ENCODE peak calls at places on chromosomes 3 and 15, in four cellular contexts. S is thoracic aorta, T is astrocyte of the cerebellum, J is BJ. X is an unnamed sample.

GRCh38 chr3:172461530-172462138 is 13.4 kb upstream of the GHSR start:
- DNase-seq in S (no peak), T (no peak), J (no peak), X (peak; percentile 53)

GRCh38 chr15:33243869-33244268 is 49.4 kb upstream of the FMN1 start:
- DNase-seq in S (no peak), T (no peak), J (no peak), X (peak; percentile 58)

GRCh38 chr3:188204516-188204915 is 50.6 kb downstream of the LPP start:
- DNase-seq in S (no peak), T (no peak), J (no peak), X (no peak)

GRCh38 chr3:162984752-162985151 is 1488.1 kb downstream of the OTOL1 start:
- DNase-seq in S (no peak), T (no peak), J (no peak), X (no peak)

GRCh38 chr15:82803793-82804574 is 1.9 kb downstream of the FSD2 start:
- DNase-seq in S (no peak), T (no peak), J (no peak), X (no peak)

GRCh38 chr3:73029321-73029796 is 32.1 kb upstream of the EBLN2 start:
- DNase-seq in S (no peak), T (peak; percentile 65), J (peak; percentile 63), X (peak; percentile 5)

GRCh38 chr15:63880744-63881143 is 47.0 kb upstream of the HERC1 start:
- DNase-seq in S (no peak), T (no peak), J (no peak), X (no peak)

GRCh38 chr3:77885381-77885780 is 845.5 kb downstream of the ROBO2 start:
- DNase-seq in S (no peak), T (no peak), J (no peak), X (no peak)

GRCh38 chr15:94263341-94264273 is 32.2 kb downstream of the MCTP2 start:
- DNase-seq in S (no peak), T (no peak), J (peak; percentile 59), X (no peak)

GRCh38 chr15:67201136-67201535 is 53.3 kb downstream of the AAGAB start:
- DNase-seq in S (no peak), T (no peak), J (no peak), X (peak; percentile 49)

GRCh38 chr3:127152676-127153505 is 40.0 kb upstream of the PRR23E start:
- DNase-seq in S (no peak), T (no peak), J (no peak), X (no peak)

DNA sequence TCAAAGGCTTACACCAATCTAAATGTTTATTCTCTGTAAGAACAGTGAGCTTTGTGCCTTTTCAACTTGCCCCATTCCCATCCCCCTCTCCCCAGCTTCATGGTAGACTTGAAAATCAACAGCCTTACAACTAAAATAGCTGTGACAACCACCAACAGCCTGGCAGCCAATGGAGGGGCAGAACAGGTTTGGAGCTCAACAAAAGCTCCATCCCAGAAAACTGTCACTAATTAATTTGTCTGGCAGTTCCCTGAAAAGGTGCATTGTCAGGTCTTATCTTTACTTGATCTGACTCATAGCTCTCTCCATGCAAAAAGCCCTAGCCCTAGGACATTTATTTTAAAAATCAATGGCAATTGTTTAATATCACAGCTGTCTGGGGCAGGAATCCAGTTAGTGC is 22.6 kb downstream of the MTHFS start:
- DNase-seq in S (no peak), T (no peak), J (no peak), X (peak; percentile 20)
- H3K4me3 ChIP-seq in S (no peak overlapping the region), T (no peak overlapping the region), J (no peak overlapping the region), X (no peak overlapping the region)

DNA sequence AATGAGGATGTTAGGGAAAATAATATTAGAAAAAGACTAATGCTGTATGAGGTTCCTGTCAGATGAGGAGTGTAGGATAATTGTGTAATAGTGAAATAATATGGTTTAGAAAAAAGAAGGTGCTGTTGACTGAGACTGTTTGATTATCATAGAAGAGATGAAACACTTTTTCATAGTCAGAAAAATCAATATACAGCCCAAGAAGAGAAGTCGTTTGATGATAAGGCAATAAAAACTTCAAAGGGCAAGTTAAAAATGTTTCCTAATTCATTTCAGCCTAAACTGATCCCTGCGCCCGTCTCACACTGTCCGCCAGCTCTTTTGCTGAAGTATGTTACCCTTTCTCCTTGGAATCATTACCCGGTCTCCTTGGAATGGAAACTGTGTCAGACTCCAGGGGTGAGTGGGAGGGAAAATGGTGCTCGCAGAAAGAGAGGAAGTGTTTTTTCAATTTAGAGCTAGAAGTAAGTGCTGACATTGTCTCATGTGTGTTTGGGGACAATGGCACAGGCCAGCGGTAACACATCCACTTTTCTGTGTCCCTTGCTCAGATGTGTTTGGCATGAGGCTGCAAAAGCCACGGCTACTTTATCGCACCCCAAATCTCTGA is 23.6 kb downstream of the DUT start:
- DNase-seq in S (no peak), T (no peak), J (no peak), X (no peak)
- H3K4me3 ChIP-seq in S (peak overlapping the region; percentile 36), T (no peak overlapping the region), J (no peak overlapping the region), X (no peak overlapping the region)

GRCh38 chr15:65960586-65960985 is 91.3 kb downstream of the RAB11A start:
- DNase-seq in S (no peak), T (no peak), J (no peak), X (no peak)

GRCh38 chr15:65957451-65957850 is 88.2 kb downstream of the RAB11A start:
- DNase-seq in S (no peak), T (no peak), J (no peak), X (peak; percentile 51)

GRCh38 chr15:65962187-65962586 is 92.9 kb downstream of the RAB11A start:
- DNase-seq in S (no peak), T (no peak), J (no peak), X (no peak)

GRCh38 chr15:65956307-65956706 is 87.0 kb downstream of the RAB11A start:
- DNase-seq in S (no peak), T (no peak), J (no peak), X (no peak)

GRCh38 chr15:65958835-65959234 is 89.5 kb downstream of the RAB11A start:
- DNase-seq in S (no peak), T (no peak), J (no peak), X (no peak)
- H3K4me3 ChIP-seq in S (no peak overlapping the region), T (no peak overlapping the region), J (no peak overlapping the region), X (no peak overlapping the region)

GRCh38 chr15:23647001-23647295 is 719 bp downstream of the MAGEL2 start:
- DNase-seq in S (no peak), T (no peak), J (no peak), X (no peak)

GRCh38 chr15:23646165-23647000 is 1.3 kb downstream of the MAGEL2 start:
- DNase-seq in S (no peak), T (no peak), J (no peak), X (no peak)

GRCh38 chr15:23645379-23646164 is 2.1 kb downstream of the MAGEL2 start:
- DNase-seq in S (no peak), T (no peak), J (no peak), X (no peak)

GRCh38 chr15:23648920-23649515 is 1.4 kb upstream of the MAGEL2 start:
- DNase-seq in S (no peak), T (no peak), J (no peak), X (peak; percentile 70)

GRCh38 chr15:23647421-23648375 is at the start of gene MAGEL2:
- DNase-seq in S (no peak), T (no peak), J (no peak), X (peak; percentile 64)
- H3K4me3 ChIP-seq in S (peak within 1 kb of the TSS; percentile 48), T (peak within 1 kb of the TSS; percentile 44), J (peak within 1 kb of the TSS; percentile 33), X (peak within 1 kb of the TSS; percentile 58)

GRCh38 chr15:39493393-39494067 is 87.3 kb upstream of the THBS1 start:
- DNase-seq in S (no peak), T (no peak), J (no peak), X (no peak)
- H3K4me3 ChIP-seq in S (no peak overlapping the region), T (no peak overlapping the region), J (no peak overlapping the region), X (no peak overlapping the region)

DNA sequence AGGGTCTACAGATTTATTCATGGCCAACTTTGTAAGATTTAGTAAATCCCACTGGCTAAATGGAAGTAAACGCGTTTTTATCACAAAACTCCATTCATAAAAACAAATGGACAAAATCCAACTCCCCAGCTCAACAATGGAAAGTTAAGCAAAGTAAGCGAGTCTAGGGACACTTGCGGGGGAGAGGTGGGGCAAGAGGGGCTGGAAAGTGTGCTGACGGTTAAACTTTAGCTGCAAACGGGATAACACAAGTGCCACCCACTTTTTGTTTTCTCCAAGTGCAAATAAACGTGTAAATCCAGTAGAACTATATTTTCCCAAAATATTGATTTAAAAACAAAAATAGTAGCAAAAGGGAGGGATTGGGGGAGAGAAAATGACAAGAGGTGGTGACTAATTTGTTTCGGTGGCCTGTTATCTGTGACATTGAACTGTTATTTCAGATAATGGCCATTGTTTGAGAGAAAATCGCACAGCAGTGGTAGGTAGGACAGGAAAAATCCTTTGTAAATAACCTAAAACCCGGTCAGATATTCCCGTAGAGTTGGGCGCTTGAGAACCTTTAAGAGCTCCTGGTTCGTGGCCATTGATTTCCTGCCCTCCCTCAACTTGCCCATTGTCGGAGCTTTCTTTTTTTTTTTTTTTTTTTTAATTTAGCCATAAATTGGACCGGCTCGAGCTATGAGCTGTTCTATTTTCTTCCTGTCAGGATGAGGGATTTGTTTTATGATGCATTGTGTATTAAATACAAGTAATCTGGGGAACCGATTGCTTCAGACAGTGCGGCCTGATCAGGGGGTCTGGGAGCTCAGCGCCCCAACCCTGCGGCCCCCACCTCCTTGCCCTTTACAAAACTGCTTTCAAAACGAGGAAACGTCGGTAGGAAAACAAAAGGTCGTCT is 514.8 kb downstream of the MECOM start:
- DNase-seq in S (no peak), T (no peak), J (no peak), X (peak; percentile 11)
- H3K4me3 ChIP-seq in S (peak overlapping the region; percentile 88), T (peak overlapping the region; percentile 14), J (peak overlapping the region; percentile 10), X (peak overlapping the region; percentile 88)

GRCh38 chr3:141682007-141682406 is 56.1 kb upstream of the RNF7 start:
- DNase-seq in S (no peak), T (no peak), J (no peak), X (no peak)

GRCh38 chr3:141684758-141685157 is 53.3 kb upstream of the RNF7 start:
- DNase-seq in S (no peak), T (no peak), J (no peak), X (no peak)

GRCh38 chr3:141682921-141683320 is 55.2 kb upstream of the RNF7 start:
- DNase-seq in S (no peak), T (no peak), J (no peak), X (no peak)

GRCh38 chr3:141690366-141691072 is 47.6 kb upstream of the RNF7 start:
- DNase-seq in S (no peak), T (no peak), J (no peak), X (no peak)

GRCh38 chr3:141686477-141687280 is 51.4 kb upstream of the RNF7 start:
- DNase-seq in S (no peak), T (peak; percentile 12), J (no peak), X (peak; percentile 92)
- H3K4me3 ChIP-seq in S (peak overlapping the region; percentile 65), T (peak overlapping the region; percentile 1), J (peak overlapping the region; percentile 10), X (peak overlapping the region; percentile 45)